ENCODE peak calls at places on chromosomes 7 and 10, in nine cellular contexts. L is stomach; F is neuronal stem cell; N is uterus; H is tibial nerve; E is fibroblast of lung; J is CD4-positive, alpha-beta memory T cell; W is pancreas; A is right atrium auricular region. V is an unnamed sample.

GRCh38 chr7:155867734-155868400 is 55.6 kb upstream of the SHH start:
- DNase-seq in N (no peak), J (no peak), A (no peak), F (no peak), E (no peak), L (peak; percentile 31), H (no peak), W (no peak), V (no peak)

GRCh38 chr7:7861211-7861633 is 107.4 kb upstream of the GLCCI1 start:
- DNase-seq in L (no peak), N (no peak), A (no peak), J (no peak), E (peak; percentile 81), F (no peak), W (no peak), H (no peak), V (no peak)

GRCh38 chr10:16117305-16117695 is 257.0 kb upstream of the MINDY3 start:
- DNase-seq in H (no peak), L (no peak), N (no peak), W (no peak), E (no peak), J (no peak), A (no peak), F (no peak), V (no peak)

GRCh38 chr7:8923164-8923806 is 489.9 kb downstream of the NXPH1 start:
- DNase-seq in L (no peak), N (no peak), E (no peak), H (no peak), A (no peak), F (no peak), J (no peak), W (no peak), V (no peak)

GRCh38 chr10:133359554-133359971 is 1.7 kb upstream of the FUOM start:
- DNase-seq in N (no peak), A (no peak), F (no peak), H (no peak), E (no peak), L (peak; percentile 77), W (peak; percentile 91), J (peak; percentile 50), V (no peak)

GRCh38 chr7:47638679-47639306 is 56.9 kb upstream of the TNS3 start:
- DNase-seq in N (peak; percentile 73), L (peak; percentile 90), A (no peak), J (no peak), H (no peak), F (no peak), E (peak; percentile 79), W (no peak), V (no peak)

GRCh38 chr7:42117201-42117600 is 119.8 kb downstream of the GLI3 start:
- DNase-seq in W (no peak), A (no peak), L (no peak), N (no peak), J (no peak), F (no peak), H (no peak), E (no peak), V (no peak)

GRCh38 chr10:23146069-23146657 is 45.9 kb upstream of the PTF1A start:
- DNase-seq in A (no peak), W (no peak), F (no peak), H (no peak), L (no peak), J (no peak), N (no peak), E (no peak), V (no peak)

GRCh38 chr10:68158031-68158430 is 48.7 kb downstream of the MYPN start:
- DNase-seq in H (no peak), L (no peak), N (no peak), W (no peak), A (no peak), E (no peak), J (no peak), F (no peak), V (no peak)

GRCh38 chr10:101671453-101671852 is 23.5 kb downstream of the FBXW4 start:
- DNase-seq in J (no peak), A (no peak), N (no peak), F (no peak), L (no peak), W (no peak), H (no peak), E (no peak), V (no peak)

GRCh38 chr10:71766717-71767419 is 6.5 kb downstream of the VSIR start:
- DNase-seq in F (no peak), J (peak; percentile 29), L (peak; percentile 81), N (peak; percentile 70), H (peak; percentile 77), A (peak; percentile 94), E (peak; percentile 92), W (peak; percentile 51), V (no peak)

GRCh38 chr10:99799613-99800012 is 17.2 kb downstream of the ABCC2 start:
- DNase-seq in F (no peak), L (no peak), A (no peak), H (no peak), E (no peak), J (no peak), W (no peak), N (no peak), V (no peak)

GRCh38 chr10:92972066-92972870 is 88.3 kb upstream of the CYP26C1 start:
- DNase-seq in N (no peak), F (no peak), J (no peak), L (peak; percentile 56), A (no peak), H (no peak), W (no peak), E (peak; percentile 74), V (no peak)

GRCh38 chr7:139453673-139454321 is 29.7 kb downstream of the KLRG2 start:
- DNase-seq in W (no peak), L (no peak), A (no peak), E (no peak), J (no peak), F (no peak), N (no peak), H (no peak), V (no peak)

GRCh38 chr7:107473975-107474598 is 4.2 kb downstream of the GPR22 start:
- DNase-seq in J (no peak), E (no peak), H (no peak), W (no peak), N (no peak), F (no peak), A (no peak), L (no peak), V (no peak)
- H3K4me3 ChIP-seq in J (no peak overlapping the region), E (no peak overlapping the region), H (no peak overlapping the region), W (no peak overlapping the region), N (no peak overlapping the region), F (no peak overlapping the region), A (peak overlapping the region; percentile 31), L (no peak overlapping the region), V (no peak overlapping the region)

DNA sequence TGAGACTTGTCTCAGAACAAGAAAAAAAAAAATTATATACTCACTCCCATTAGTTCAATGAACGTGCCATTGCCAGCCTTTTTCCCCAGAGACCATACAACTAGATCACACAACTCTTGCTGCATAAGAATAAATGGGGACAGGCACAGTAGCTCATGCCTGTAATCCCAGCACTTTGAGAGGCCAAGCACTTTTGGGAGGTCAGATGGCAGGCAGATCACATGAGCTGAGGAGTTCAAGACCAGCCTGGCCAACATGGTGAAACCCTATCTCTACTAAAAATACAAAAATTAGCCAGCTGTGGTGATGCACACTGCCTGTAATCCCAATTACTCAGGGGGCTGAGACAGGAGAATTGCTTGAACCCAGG is 13.6 kb downstream of the PDLIM1 start:
- DNase-seq in W (no peak), N (no peak), A (no peak), J (no peak), L (no peak), E (no peak), F (no peak), H (no peak), V (no peak)
- H3K4me1 ChIP-seq in W (peaks cover 32% of the 10 kb centered on the region), N (no peaks in the 10 kb centered on the region), A (peaks cover 96% of the 10 kb centered on the region), J (no peaks in the 10 kb centered on the region), L (peaks cover 47% of the 10 kb centered on the region), E (peaks cover 38% of the 10 kb centered on the region), F (peaks cover 9% of the 10 kb centered on the region), H (peaks cover 16% of the 10 kb centered on the region), V (peaks cover 2% of the 10 kb centered on the region)

DNA sequence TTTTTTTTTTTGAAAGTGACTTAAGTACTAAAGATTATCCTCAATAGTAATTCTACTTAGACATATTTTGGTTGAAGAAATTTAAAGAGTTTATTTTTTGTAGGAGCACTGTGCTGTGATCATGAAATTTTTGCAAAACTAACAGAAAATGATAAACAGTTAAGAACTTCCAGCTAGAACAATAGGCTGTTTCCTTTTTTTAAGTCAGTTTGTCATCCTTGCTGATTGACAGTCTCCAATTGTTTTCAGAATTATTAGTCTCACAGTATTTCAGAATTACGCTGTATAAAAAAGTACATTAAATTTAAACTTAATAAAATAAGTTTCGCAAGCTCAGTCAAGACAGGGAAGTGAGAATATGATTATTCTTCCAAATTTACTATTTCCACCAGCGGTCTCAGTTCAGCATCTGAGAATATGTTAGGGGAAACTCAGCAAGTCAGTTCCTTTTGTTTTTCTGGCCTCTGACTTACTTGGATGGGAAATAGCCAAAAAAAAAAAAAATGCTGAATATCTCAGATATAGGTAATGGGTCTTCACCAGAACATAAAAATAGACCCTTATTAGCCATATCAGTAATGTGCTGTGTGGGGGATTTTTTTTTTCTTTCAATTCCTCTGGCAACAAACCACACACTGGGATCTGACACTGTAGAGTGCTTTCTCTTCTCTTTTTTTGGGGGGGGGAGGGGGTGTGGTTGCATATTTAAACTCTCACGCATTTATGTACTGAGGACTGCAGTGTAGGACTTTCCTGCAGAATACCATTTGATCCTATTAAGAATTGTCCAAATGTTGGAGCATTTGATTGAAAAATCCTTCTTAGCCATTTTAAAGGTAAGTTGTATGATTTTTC is at the start of gene CD36:
- DNase-seq in E (no peak), A (no peak), L (no peak), F (no peak), J (no peak), W (no peak), N (no peak), H (no peak), V (no peak)
- H3K4me3 ChIP-seq in E (no peak within 1 kb of the TSS), A (peak within 1 kb of the TSS; percentile 31), L (peak within 1 kb of the TSS; percentile 7), F (no peak within 1 kb of the TSS), J (no peak within 1 kb of the TSS), W (no peak within 1 kb of the TSS), N (no peak within 1 kb of the TSS), H (no peak within 1 kb of the TSS), V (no peak within 1 kb of the TSS)

GRCh38 chr7:112202819-112203218 is 3.4 kb downstream of the DOCK4 start:
- DNase-seq in J (peak; percentile 18), W (no peak), L (peak; percentile 56), A (peak; percentile 73), N (no peak), F (no peak), H (no peak), E (no peak), V (no peak)
- H3K4me1 ChIP-seq in J (peaks cover 30% of the 10 kb centered on the region), W (peaks cover 11% of the 10 kb centered on the region), L (peaks cover 13% of the 10 kb centered on the region), A (peaks cover 26% of the 10 kb centered on the region), N (no peaks in the 10 kb centered on the region), F (no peaks in the 10 kb centered on the region), H (no peaks in the 10 kb centered on the region), E (no peaks in the 10 kb centered on the region), V (peaks cover 1% of the 10 kb centered on the region)